ENCODE peak calls at places on chromosomes 3 and 15, in seven cellular contexts. N, Y, L, O, D, S and M are unnamed samples. For H3K4me1, the result is how much of the 10 kb centered on the place peaks cover.

GRCh38 chr3:10756546-10756945 is 59.5 kb upstream of the SLC6A11 start:
- DNase-seq in N (no peak), Y (no peak), L (no peak), D (no peak), O (no peak), S (no peak), M (no peak)

GRCh38 chr3:148880681-148881080 is 15.6 kb downstream of the CPA3 start:
- DNase-seq in Y (no peak), N (no peak), D (no peak), S (no peak), L (no peak), O (no peak), M (no peak)

GRCh38 chr15:40042791-40043320 is 3.9 kb upstream of the SRP14 start:
- DNase-seq in D (no peak), N (no peak), Y (no peak), L (no peak), O (no peak), S (no peak), M (no peak)

GRCh38 chr15:62502451-62502850 is 337.4 kb upstream of the C2CD4B start:
- DNase-seq in O (no peak), Y (no peak), L (no peak), D (no peak), N (no peak), S (no peak), M (no peak)

GRCh38 chr3:31534036-31534435 is 1.3 kb downstream of the STT3B start:
- DNase-seq in D (no peak), O (no peak), L (no peak), N (no peak), Y (no peak), S (no peak), M (no peak)

GRCh38 chr3:173945801-173946200 is 548.3 kb downstream of the NLGN1 start:
- DNase-seq in S (no peak), Y (no peak), N (no peak), L (no peak), D (no peak), O (no peak), M (no peak)

GRCh38 chr3:161691677-161692076 is 195.1 kb downstream of the OTOL1 start:
- DNase-seq in N (no peak), S (no peak), O (no peak), L (no peak), D (no peak), Y (no peak), M (no peak)

GRCh38 chr3:11413071-11413470 is 140.9 kb downstream of the ATG7 start:
- DNase-seq in L (no peak), S (no peak), Y (no peak), O (no peak), D (no peak), N (no peak), M (no peak)

GRCh38 chr15:41215708-41216107 is 14.8 kb downstream of the EXD1 start:
- DNase-seq in N (no peak), S (no peak), D (no peak), Y (no peak), O (no peak), L (no peak), M (no peak)

GRCh38 chr3:98812851-98813374 is 49.8 kb downstream of the ST3GAL6 start:
- DNase-seq in Y (no peak), L (no peak), S (no peak), N (peak), D (peak), O (no peak), M (peak)

GRCh38 chr3:126121632-126122031 is 37.7 kb upstream of the SLC41A3 start:
- DNase-seq in L (no peak), Y (no peak), S (no peak), O (no peak), D (no peak), N (no peak), M (no peak)

GRCh38 chr3:15361494-15362214 is 29.3 kb upstream of the SH3BP5 start:
- DNase-seq in L (no peak), S (no peak), O (no peak), N (no peak), D (no peak), Y (no peak), M (peak)

GRCh38 chr3:113516115-113516505 is 1.2 kb upstream of the SPICE1 start:
- DNase-seq in O (no peak), N (no peak), Y (no peak), S (no peak), D (no peak), L (no peak), M (peak)

GRCh38 chr3:179768080-179768479 is 115.2 kb downstream of the USP13 start:
- DNase-seq in O (no peak), N (no peak), L (no peak), D (no peak), S (no peak), Y (no peak), M (peak)

GRCh38 chr3:182612332-182612731 is 181.0 kb upstream of the ATP11B start:
- DNase-seq in Y (no peak), L (no peak), O (no peak), D (no peak), N (no peak), S (no peak), M (no peak)
- H3K4me3 ChIP-seq in Y (no peak), L (no peak), O (no peak), D (no peak), N (no peak), S (no peak), M (no peak)

DNA sequence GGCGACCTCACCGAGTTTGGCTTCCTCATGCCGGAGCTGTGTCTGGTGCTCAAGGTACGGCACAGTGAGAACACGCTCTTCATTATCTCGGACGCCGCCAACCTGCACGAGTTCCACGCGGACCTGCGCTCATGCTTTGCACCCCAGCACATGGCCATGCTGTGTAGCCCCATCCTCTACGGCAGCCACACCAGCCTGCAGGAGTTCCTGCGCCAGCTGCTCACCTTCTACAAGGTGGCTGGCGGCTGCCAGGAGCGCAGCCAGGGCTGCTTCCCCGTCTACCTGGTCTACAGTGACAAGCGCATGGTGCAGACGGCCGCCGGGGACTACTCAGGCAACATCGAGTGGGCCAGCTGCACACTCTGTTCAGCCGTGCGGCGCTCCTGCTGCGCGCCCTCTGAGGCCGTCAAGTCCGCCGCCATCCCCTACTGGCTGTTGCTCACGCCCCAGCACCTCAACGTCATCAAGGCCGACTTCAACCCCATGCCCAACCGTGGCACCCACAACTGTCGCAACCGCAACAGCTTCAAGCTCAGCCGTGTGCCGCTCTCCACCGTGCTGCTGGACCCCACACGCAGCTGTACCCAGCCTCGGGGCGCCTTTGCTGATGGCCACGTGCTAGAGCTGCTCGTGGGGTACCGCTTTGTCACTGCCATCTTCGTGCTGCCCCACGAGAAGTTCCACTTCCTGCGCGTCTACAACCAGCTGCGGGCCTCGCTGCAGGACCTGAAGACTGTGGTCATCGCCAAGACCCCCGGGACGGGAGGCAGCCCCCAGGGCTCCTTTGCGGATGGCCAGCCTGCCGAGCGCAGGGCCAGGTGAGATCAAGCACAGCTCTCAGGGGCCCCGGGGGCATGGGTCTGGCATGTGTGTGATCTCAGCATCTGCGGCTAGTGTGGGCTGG is 7.1 kb upstream of the STAB1 start:
- DNase-seq in N (no peak), L (no peak), D (no peak), O (no peak), Y (no peak), S (no peak), M (no peak)
- H3K4me1 ChIP-seq in N (half or more), L (under half), D (under half), O (half or more), Y (under half), S (under half), M (under half)

DNA sequence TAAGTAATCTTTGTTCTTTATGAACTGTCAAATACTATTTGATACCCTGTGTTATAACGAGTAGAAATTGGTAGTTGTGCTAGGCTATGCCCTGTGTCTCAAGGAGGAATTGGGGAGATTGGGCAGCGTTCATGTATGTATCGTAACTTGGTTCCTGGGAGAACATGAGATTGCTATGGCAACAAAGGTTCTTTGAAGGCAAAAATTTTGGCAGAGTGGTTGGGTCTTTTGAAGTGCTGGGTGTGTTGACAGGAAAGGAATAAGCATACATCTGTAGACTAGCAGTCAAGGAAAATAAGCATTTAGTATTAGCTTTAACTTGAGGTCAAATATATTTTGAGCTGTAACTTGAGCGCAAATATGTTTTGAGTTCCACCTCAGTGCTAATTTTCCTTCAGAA is 45.3 kb downstream of the TCF12 start:
- DNase-seq in L (no peak), N (no peak), Y (no peak), S (no peak), D (no peak), O (no peak), M (no peak)
- H3K4me3 ChIP-seq in L (no peak), N (no peak), Y (no peak), S (no peak), D (no peak), O (no peak), M (no peak)

DNA sequence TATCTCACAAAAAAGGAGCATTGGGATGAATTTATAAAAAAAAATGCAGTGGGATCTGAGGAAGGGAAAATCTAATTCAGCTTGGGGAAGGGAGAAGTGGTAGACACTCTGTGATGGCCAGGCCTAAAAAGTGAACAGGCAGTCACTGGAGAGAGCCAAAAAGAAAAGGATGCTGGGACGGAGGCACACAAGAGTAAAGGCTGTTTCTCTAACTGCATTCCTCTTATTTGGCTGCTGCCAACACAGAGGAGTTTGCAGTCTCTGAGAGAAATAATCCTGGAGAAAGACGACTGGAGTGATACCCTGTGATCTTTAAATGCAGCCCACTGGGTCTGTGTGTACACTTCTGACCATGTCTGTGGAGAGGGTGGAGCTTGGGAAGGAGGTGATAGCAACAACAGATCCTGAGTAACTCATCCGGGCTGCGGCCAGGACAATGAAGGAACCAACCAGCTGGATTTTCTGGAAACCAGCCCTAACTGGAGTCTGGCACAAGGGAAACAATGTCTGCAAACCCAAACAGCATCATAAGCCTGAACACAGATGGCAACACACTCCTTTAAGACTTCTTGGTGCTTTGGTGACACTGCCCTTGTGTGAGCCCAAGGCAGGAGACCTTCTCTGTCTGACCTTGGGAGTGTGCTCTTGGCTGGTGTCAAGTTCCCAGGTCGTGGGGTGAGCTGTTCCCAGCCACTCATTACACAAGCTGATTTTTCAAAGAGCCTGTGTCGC is 8.1 kb downstream of the FYCO1 start:
- DNase-seq in Y (peak), O (peak), S (peak), D (no peak), N (no peak), L (no peak), M (no peak)
- H3K4me1 ChIP-seq in Y (half or more), O (half or more), S (under half), D (half or more), N (half or more), L (under half), M (under half)

GRCh38 chr3:19946291-19946831 is 536 bp upstream of the RAB5A start:
- DNase-seq in S (no peak), D (no peak), N (no peak), O (no peak), Y (no peak), L (no peak), M (no peak)
- H3K4me3 ChIP-seq in S (peak), D (peak), N (peak), O (peak), Y (peak), L (peak), M (peak)